ENCODE peak calls at places on chromosomes 13 and 19, in eight cellular contexts. A, K, Y, N, B, S, U and D are unnamed samples. For H3K9me3, the result is how much of the 10 kb centered on the place peaks cover.

GRCh38 chr13:98997738-98998641 is 20.1 kb upstream of the DOCK9 start:
- DNase-seq in B (no peak), Y (no peak), N (no peak), S (no peak), A (no peak), U (peak), K (no peak), D (no peak)

GRCh38 chr19:58034476-58034790 is 608 bp downstream of the ZSCAN1 start:
- DNase-seq in N (no peak), K (no peak), B (no peak), Y (no peak), S (no peak), A (no peak), U (peak), D (no peak)

GRCh38 chr19:5225486-5226345 is 114.9 kb downstream of the PTPRS start:
- DNase-seq in S (no peak), U (peak), N (no peak), A (no peak), B (no peak), Y (no peak), K (no peak), D (no peak)

GRCh38 chr19:42683917-42684513 is 56.3 kb downstream of the PSG3 start:
- DNase-seq in A (no peak), Y (no peak), B (no peak), U (peak), K (no peak), N (no peak), S (no peak), D (no peak)

GRCh38 chr13:29524176-29524575 is 71.3 kb downstream of the SLC7A1 start:
- DNase-seq in Y (no peak), A (peak), U (no peak), N (no peak), S (no peak), K (no peak), B (peak), D (no peak)

GRCh38 chr13:36362251-36362650 is 16.1 kb upstream of the SPART start:
- DNase-seq in U (no peak), A (no peak), S (no peak), Y (no peak), N (no peak), K (no peak), B (no peak), D (no peak)

GRCh38 chr13:50393641-50394040 is 378.4 kb downstream of the KCNRG start:
- DNase-seq in A (no peak), K (no peak), Y (no peak), S (no peak), B (no peak), N (no peak), U (peak), D (no peak)

GRCh38 chr19:46357846-46358583 is 11.1 kb downstream of the PPP5C start:
- DNase-seq in N (peak), B (no peak), K (no peak), U (no peak), S (peak), A (no peak), Y (no peak), D (no peak)

GRCh38 chr13:24500977-24501376 is 11.6 kb downstream of the PARP4 start:
- DNase-seq in B (no peak), K (no peak), U (no peak), S (no peak), Y (no peak), N (no peak), A (no peak), D (no peak)

GRCh38 chr13:45167611-45168554 is 33.0 kb downstream of the KCTD4 start:
- DNase-seq in U (no peak), S (no peak), Y (peak), A (peak), K (no peak), N (peak), B (no peak), D (no peak)

GRCh38 chr13:19646062-19646461 is 12.6 kb downstream of the MPHOSPH8 start:
- DNase-seq in U (no peak), N (no peak), B (no peak), A (no peak), S (no peak), Y (no peak), K (no peak), D (no peak)

GRCh38 chr19:2255112-2255845 is 938 bp downstream of the JSRP1 start:
- DNase-seq in N (no peak), S (peak), U (no peak), Y (no peak), A (no peak), B (no peak), K (no peak), D (no peak)

GRCh38 chr19:56705939-56706338 is 34.4 kb upstream of the ZNF835 start:
- DNase-seq in K (no peak), N (no peak), Y (no peak), A (no peak), B (no peak), U (no peak), S (no peak), D (no peak)

GRCh38 chr19:1862424-1863307 is 713 bp downstream of the KLF16 start:
- DNase-seq in B (no peak), U (peak), Y (no peak), K (peak), N (no peak), S (no peak), A (peak), D (no peak)

GRCh38 chr19:45676851-45677263 is 8.8 kb downstream of the GIPR start:
- DNase-seq in U (no peak), S (no peak), B (no peak), Y (peak), A (no peak), K (peak), N (peak), D (no peak)

GRCh38 chr19:45340232-45340898 is at the start of gene KLC3:
- DNase-seq in K (peak), S (peak), B (no peak), Y (peak), U (peak), N (peak), A (no peak), D (no peak)

GRCh38 chr19:49064768-49065611 is at the start of gene NTF4:
- DNase-seq in B (no peak), U (peak), A (no peak), K (no peak), S (peak), Y (peak), N (peak), D (no peak)

GRCh38 chr19:48461982-48462655 is 6.7 kb downstream of the KCNJ14 start:
- DNase-seq in U (peak), K (no peak), A (no peak), N (no peak), S (peak), Y (no peak), B (no peak), D (no peak)

GRCh38 chr19:3336680-3337523 is 29.5 kb upstream of the NFIC start:
- DNase-seq in N (peak), K (no peak), B (peak), Y (peak), A (peak), U (no peak), S (no peak), D (peak)

GRCh38 chr13:93116809-93117208 is 109.8 kb upstream of the GPC6 start:
- DNase-seq in B (no peak), A (no peak), K (no peak), U (no peak), S (no peak), N (no peak), Y (no peak), D (no peak)

GRCh38 chr19:55640043-55640576 is 692 bp upstream of the ZNF580 start:
- DNase-seq in Y (peak), S (peak), K (peak), B (peak), N (peak), A (peak), U (peak), D (no peak)

GRCh38 chr13:77779461-77780272 is 82.2 kb downstream of the SLAIN1 start:
- DNase-seq in S (no peak), K (no peak), A (no peak), N (peak), Y (peak), U (peak), B (no peak), D (no peak)

GRCh38 chr19:56324425-56324824 is 9.8 kb upstream of the ZSCAN5A start:
- DNase-seq in Y (no peak), S (no peak), U (no peak), A (no peak), N (no peak), B (no peak), K (no peak), D (no peak)

GRCh38 chr19:3025516-3025890 is 3.6 kb downstream of the TLE2 start:
- DNase-seq in B (no peak), N (no peak), S (no peak), U (no peak), Y (no peak), A (no peak), K (no peak), D (no peak)

GRCh38 chr13:23696610-23697009 is 126.4 kb downstream of the TNFRSF19 start:
- DNase-seq in A (no peak), B (no peak), S (no peak), N (no peak), K (no peak), U (peak), Y (no peak), D (no peak)

GRCh38 chr13:112722433-112723250 is 32.8 kb downstream of the ATP11A start:
- DNase-seq in S (peak), U (peak), K (no peak), Y (peak), A (peak), B (no peak), N (peak), D (no peak)

GRCh38 chr19:17648097-17648660 is 40.0 kb downstream of the UNC13A start:
- DNase-seq in U (peak), N (no peak), A (no peak), B (no peak), Y (no peak), S (no peak), K (no peak), D (no peak)

GRCh38 chr19:6707658-6708018 is 12.8 kb downstream of the C3 start:
- DNase-seq in S (no peak), K (no peak), B (no peak), A (no peak), Y (no peak), N (no peak), U (no peak), D (no peak)

GRCh38 chr19:29812080-29812880 is 489 bp downstream of the CCNE1 start:
- DNase-seq in N (no peak), B (peak), S (no peak), U (peak), Y (no peak), A (peak), K (peak), D (no peak)

GRCh38 chr13:26499209-26499601 is 58.3 kb upstream of the WASF3 start:
- DNase-seq in N (no peak), A (no peak), K (no peak), B (no peak), Y (no peak), U (no peak), S (peak), D (no peak)

GRCh38 chr13:30805132-30805537 is 69.8 kb downstream of the ALOX5AP start:
- DNase-seq in K (no peak), Y (no peak), A (no peak), S (peak), B (no peak), N (no peak), U (no peak), D (no peak)

GRCh38 chr19:55156202-55157063 is 1.1 kb downstream of the TNNI3 start:
- DNase-seq in A (peak), K (peak), U (peak), N (peak), S (peak), B (no peak), Y (peak), D (no peak)

GRCh38 chr13:28429096-28429495 is 65.8 kb downstream of the FLT1 start:
- DNase-seq in Y (no peak), S (no peak), N (no peak), K (no peak), A (no peak), B (no peak), U (no peak), D (no peak)

GRCh38 chr13:45447050-45447661 is 17.6 kb upstream of the COG3 start:
- DNase-seq in K (no peak), N (peak), Y (no peak), B (no peak), S (peak), U (peak), A (no peak), D (no peak)

GRCh38 chr13:55219538-55219937 is 1921.2 kb upstream of the PRR20A start:
- DNase-seq in S (no peak), K (no peak), A (no peak), Y (no peak), N (no peak), B (no peak), U (peak), D (no peak)

GRCh38 chr19:24099829-24100228 is 12.8 kb downstream of the ZNF254 start:
- DNase-seq in N (no peak), A (no peak), S (no peak), U (no peak), Y (no peak), B (no peak), K (no peak), D (no peak)

GRCh38 chr13:102651892-102652291 is 43.0 kb downstream of the METTL21C start:
- DNase-seq in S (no peak), B (peak), Y (no peak), K (no peak), N (no peak), U (no peak), A (no peak), D (no peak)

GRCh38 chr19:11242864-11243797 is 3.7 kb downstream of the ANGPTL8 start:
- DNase-seq in A (peak), K (peak), N (peak), B (peak), S (peak), U (peak), Y (peak), D (peak)

DNA sequence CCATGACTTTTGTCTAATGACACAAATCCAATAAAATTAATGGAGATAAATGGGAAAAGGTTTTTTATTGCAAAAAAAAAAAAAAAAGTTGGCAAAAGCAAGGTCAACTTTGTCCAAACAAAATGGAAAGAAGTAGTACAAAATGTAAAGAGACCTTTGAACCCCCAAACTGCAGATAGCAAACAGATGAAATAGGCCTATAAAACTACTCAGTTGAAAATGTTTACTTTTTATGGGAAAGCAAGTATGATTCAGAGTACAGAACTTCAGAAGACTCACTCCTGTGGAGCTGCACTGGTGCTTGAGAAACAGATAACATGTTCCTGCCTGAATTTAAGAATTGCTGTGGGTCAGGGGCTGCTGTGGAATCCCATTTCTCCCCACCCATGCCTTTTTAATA is 9.8 kb upstream of the ZNF177 start:
- DNase-seq in A (no peak), S (no peak), K (no peak), N (no peak), U (no peak), B (no peak), Y (no peak), D (no peak)
- H3K9me3 ChIP-seq in A (half or more), S (under half), K (half or more), N (under half), U (half or more), B (under half), Y (half or more), D (half or more)

DNA sequence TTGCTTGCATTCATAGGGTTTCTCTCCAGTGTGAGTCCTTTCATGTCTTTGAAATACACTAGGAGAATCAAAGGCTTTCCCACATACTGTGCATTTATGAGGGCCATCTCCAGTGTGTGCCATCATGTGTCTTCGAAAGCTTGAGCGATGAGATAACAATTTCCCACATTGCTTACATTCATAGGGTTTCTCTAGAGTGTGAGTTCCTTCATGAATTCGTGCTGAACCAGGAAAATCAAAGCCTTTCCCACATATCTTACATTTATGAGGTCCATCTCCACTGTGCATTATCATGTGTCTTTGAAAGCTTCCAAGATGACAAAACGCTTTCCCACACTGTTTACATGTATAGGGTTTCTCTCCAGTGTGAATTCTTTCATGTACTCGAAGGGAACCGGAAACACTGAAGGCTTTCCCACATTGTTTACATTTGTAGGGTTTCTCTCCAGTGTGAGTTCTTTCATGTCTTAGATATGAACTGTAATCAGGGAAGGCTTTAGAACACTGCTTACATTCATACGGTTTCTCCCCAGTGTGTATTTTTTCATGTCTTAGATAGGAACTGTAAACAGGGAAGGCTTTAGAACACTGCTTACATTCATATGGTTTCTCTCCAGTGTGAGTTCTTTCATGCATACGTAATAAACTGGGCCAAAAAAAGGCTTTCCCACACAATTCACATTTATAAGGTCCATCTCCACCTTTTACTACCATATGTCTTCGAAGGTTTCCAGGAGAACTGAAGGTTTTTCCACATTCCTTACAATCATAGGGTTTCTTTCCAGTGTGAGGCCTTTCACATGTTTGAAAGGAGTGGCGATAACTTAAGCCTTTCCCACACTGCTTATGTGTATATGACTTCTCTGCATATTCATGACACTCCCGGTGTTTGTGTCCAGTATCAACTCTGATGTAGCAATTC is 21.4 kb downstream of the ZNF44 start:
- DNase-seq in U (no peak), N (no peak), S (no peak), A (no peak), K (no peak), B (no peak), Y (no peak), D (no peak)
- H3K9me3 ChIP-seq in U (half or more), N (under half), S (under half), A (half or more), K (half or more), B (under half), Y (half or more), D (half or more)

GRCh38 chr19:50189326-50189725 is 14.1 kb upstream of the MYH14 start:
- DNase-seq in B (no peak), S (no peak), A (no peak), K (no peak), N (no peak), Y (no peak), U (no peak), D (no peak)
- H3K9me3 ChIP-seq in B (under half), S (under half), A (under half), K (under half), N (under half), Y (under half), U (under half), D (under half)

DNA sequence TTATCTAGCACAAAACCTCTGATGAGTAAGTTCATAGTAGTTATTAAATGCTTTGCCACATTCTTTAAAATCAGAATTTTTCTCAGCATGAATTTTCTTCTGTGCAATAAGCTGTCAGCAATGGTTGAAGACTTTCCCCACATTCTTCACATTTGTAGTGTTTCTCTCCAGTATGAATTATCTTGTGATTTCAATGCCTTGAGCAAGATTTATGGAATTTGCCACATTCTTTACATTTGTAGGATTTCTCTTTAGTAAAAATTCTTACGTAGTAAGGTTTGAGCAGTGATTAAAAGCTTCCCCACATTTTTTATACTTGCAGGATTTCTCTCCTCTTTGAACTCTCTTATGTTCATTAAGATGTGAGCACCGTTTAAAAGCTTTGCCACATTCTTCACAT is 33.6 kb downstream of the ZNF682 start:
- DNase-seq in S (no peak), U (no peak), B (no peak), K (no peak), A (no peak), N (no peak), Y (no peak), D (no peak)
- H3K9me3 ChIP-seq in S (under half), U (half or more), B (under half), K (half or more), A (half or more), N (under half), Y (half or more), D (under half)

DNA sequence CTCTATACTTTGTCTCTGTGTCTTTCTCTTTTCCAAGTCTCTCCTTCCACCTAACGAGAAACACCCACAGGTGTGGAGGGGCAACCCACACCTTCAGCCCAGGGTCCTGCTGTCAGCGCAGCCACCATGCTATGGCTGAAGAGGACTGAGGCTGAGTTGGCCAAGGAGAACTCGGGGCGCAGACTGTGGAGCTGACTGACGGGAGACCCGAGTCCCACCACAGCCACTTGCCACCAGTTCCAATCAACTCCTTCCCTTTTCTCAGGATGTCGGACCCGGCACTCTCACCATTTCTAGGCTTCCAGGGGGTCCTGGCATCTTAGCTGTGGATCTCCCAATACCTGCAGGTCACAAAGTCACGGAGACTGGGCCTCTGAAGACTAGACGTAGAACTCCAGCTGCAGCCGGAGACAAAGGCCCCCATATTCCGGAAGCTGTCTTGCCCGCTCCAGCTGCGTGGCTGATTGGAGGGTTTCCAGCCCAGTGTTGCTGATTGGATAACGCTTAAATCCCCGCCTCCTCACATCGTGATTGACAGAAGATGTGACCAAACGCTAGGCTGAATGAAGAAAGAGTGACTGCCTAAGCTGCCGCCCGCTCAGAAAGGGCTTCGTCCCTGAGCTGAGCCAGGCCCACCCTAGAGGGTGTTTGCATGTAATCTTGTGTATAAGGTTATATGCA is 63.6 kb downstream of the ZNF429 start:
- DNase-seq in K (peak), S (no peak), N (peak), Y (peak), U (no peak), A (peak), B (peak), D (peak)
- H3K9me3 ChIP-seq in K (under half), S (under half), N (under half), Y (under half), U (half or more), A (under half), B (under half), D (under half)

DNA sequence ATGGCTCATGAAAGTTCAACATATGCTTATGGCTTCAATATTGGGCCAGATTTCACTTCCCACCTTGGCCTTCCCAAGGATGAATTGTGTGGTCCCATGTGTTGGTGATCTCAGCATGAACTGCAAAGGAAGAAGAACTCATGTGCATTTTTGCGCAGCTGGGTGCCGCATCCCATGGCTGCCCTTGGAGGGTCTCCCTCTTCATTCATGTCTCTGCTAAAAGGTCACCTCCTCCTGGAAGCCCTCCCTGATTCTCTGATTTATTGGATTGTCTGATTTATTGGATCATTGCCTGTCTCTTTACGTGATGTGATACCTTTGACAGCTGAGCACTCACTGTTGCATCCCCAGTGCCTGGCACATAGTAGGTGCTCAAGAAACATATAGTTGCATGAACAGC is 1.7 kb upstream of the CYP4F8 start:
- DNase-seq in S (no peak), Y (no peak), K (no peak), A (no peak), U (no peak), N (no peak), B (no peak), D (no peak)
- H3K9me3 ChIP-seq in S (under half), Y (under half), K (under half), A (under half), U (half or more), N (under half), B (under half), D (under half)

GRCh38 chr19:52248256-52248655 is 21.1 kb upstream of the ZNF766 start:
- DNase-seq in S (peak), N (peak), B (no peak), A (peak), Y (peak), U (peak), K (peak), D (no peak)
- H3K9me3 ChIP-seq in S (under half), N (under half), B (under half), A (under half), Y (under half), U (under half), K (under half), D (under half)